ENCODE peak calls at places on chromosome 11, in four cellular contexts. Q is HFF-Myc, J is stomach, D is psoas muscle. S is an unnamed sample.

GRCh38 chr11:108122166-108122628 is 830 bp downstream of the ACAT1 start:
- DNase-seq in J (no peak), D (no peak), Q (no peak), S (no peak)

GRCh38 chr11:120340529-120340928 is 4.3 kb downstream of the ARHGEF12 start:
- DNase-seq in J (no peak), Q (no peak), D (no peak), S (no peak)

GRCh38 chr11:126515501-126515900 is 160.0 kb downstream of the ST3GAL4 start:
- DNase-seq in D (no peak), J (no peak), Q (no peak), S (no peak)

GRCh38 chr11:132062541-132062940 is 692.1 kb downstream of the NTM start:
- DNase-seq in Q (no peak), J (no peak), D (no peak), S (no peak)

GRCh38 chr11:48170176-48170839 is 46.3 kb upstream of the OR4B1 start:
- DNase-seq in J (no peak), D (no peak), Q (no peak), S (no peak)

GRCh38 chr11:3905080-3905953 is 49.9 kb downstream of the STIM1 start:
- DNase-seq in Q (no peak), J (peak; percentile 34), D (no peak), S (peak; percentile 96)

GRCh38 chr11:72041364-72042058 is 38.8 kb downstream of the NUMA1 start:
- DNase-seq in D (peak; percentile 92), J (peak; percentile 82), Q (peak; percentile 21), S (peak; percentile 15)

GRCh38 chr11:87148749-87149148 is 111.0 kb downstream of the TMEM135 start:
- DNase-seq in J (no peak), D (no peak), Q (no peak), S (no peak)

GRCh38 chr11:23310276-23310675 is 450.0 kb upstream of the CCDC179 start:
- DNase-seq in J (no peak), D (no peak), Q (no peak), S (no peak)

GRCh38 chr11:17914957-17915356 is 97.9 kb downstream of the SERGEF start:
- DNase-seq in Q (no peak), D (no peak), J (no peak), S (no peak)

GRCh38 chr11:17915500-17916143 is 97.2 kb downstream of the SERGEF start:
- DNase-seq in J (no peak), D (peak; percentile 53), Q (no peak), S (no peak)

GRCh38 chr11:17921620-17922473 is 91.0 kb downstream of the SERGEF start:
- DNase-seq in J (no peak), D (peak; percentile 50), Q (peak; percentile 20), S (peak; percentile 26)

GRCh38 chr11:17917556-17917955 is 95.3 kb downstream of the SERGEF start:
- DNase-seq in Q (no peak), D (no peak), J (no peak), S (no peak)

GRCh38 chr11:17918049-17918605 is 94.7 kb downstream of the SERGEF start:
- DNase-seq in J (no peak), Q (no peak), D (no peak), S (no peak)
- H3K4me3 ChIP-seq in J (no peak overlapping the region), Q (no peak overlapping the region), D (no peak overlapping the region), S (no peak overlapping the region)

DNA sequence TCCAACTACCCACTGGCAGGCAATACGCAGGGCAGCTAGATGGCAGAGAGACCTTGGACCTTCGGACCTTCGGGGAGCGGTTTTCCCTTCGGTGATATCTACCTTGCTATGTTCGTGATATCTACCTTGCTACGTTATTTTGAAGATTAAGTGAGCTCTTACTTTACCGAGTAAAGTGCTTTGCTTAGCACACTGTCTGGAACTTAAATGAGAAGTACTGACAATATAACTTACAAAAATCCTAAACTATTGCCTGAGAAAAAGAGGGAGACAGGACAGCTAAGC is 1.0 kb upstream of the PRDM10 start:
- DNase-seq in J (no peak), Q (no peak), D (no peak), S (no peak)
- TF ChIP-seq CTCF in J (no peak), Q (no peak), D (no peak), S (peak; percentile 19)

GRCh38 chr11:65506770-65507485 is 8.1 kb downstream of the MALAT1 start:
- DNase-seq in Q (peak; percentile 83), D (peak; percentile 74), J (peak; percentile 56), S (peak; percentile 99)

GRCh38 chr11:65505434-65506315 is 6.8 kb downstream of the MALAT1 start:
- DNase-seq in Q (peak; percentile 15), J (no peak), D (no peak), S (no peak)

GRCh38 chr11:65504671-65505433 is 6.0 kb downstream of the MALAT1 start:
- DNase-seq in J (no peak), Q (peak; percentile 14), D (no peak), S (no peak)

GRCh38 chr11:65503923-65504670 is 5.3 kb downstream of the MALAT1 start:
- DNase-seq in J (no peak), D (no peak), Q (peak; percentile 38), S (no peak)

GRCh38 chr11:65506316-65506769 is 7.5 kb downstream of the MALAT1 start:
- DNase-seq in D (no peak), Q (no peak), J (no peak), S (peak; percentile 71)
- H3K4me3 ChIP-seq in D (peak overlapping the region; percentile 92), Q (peak overlapping the region; percentile 84), J (peak overlapping the region; percentile 95), S (peak overlapping the region; percentile 97)

GRCh38 chr11:44947114-44947513 is 3.6 kb downstream of the TP53I11 start:
- DNase-seq in Q (no peak), J (no peak), D (no peak), S (no peak)
- TF ChIP-seq CTCF in Q (no peak), J (no peak), D (no peak), S (no peak)

GRCh38 chr11:720642-721346 is 14.8 kb downstream of the EPS8L2 start:
- DNase-seq in J (peak; percentile 59), Q (no peak), D (no peak), S (no peak)
- H3K4me3 ChIP-seq in J (no peak overlapping the region), Q (no peak overlapping the region), D (peak overlapping the region; percentile 38), S (no peak overlapping the region)

GRCh38 chr11:2382927-2383822 is 6.1 kb downstream of the CD81 start:
- DNase-seq in J (no peak), D (peak; percentile 91), Q (no peak), S (no peak)
- TF ChIP-seq CTCF in J (no peak), D (no peak), Q (no peak), S (no peak)

DNA sequence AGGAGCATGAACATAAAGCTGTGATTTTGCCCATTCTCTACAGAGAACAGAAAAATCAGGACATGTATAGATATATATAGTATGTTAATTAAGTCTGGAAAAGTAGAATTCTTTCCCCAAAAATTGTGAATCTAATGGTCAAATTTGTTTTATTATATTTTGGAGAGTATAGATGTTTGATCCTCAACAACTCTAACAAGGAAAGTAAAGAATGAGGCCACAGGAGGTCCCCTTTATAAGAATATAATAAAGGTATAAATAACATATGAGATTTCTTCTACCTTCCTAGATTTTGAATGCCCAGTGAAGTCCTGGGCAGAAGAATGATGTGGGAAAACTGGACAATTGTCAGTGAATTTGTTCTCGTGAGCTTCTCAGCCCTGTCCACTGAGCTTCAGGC is at the start of gene OR10A4:
- DNase-seq in J (no peak), D (no peak), Q (no peak), S (no peak)
- H3K4me3 ChIP-seq in J (no peak within 1 kb of the TSS), D (no peak within 1 kb of the TSS), Q (no peak within 1 kb of the TSS), S (no peak within 1 kb of the TSS)

S was measured in epithelial cell of proximal tubule.